ENCODE peak calls at places on chromosomes 11 and 22, in nine cellular contexts. M is neuronal stem cell; D is LHCN-M2; C is activated T-helper 1 cell treated with Interleukin-2 at 50 U/mL for 16 hours; U is astrocyte of the cerebellum; G is heart left ventricle; H is Calu3; A is activated naive CD8-positive, alpha-beta T cell treated with anti-CD3 and anti-CD28 coated beads, Interleukin-2, amount 50 U/mL, for 24 hours; O is NCI-H1092. V is an unnamed sample.

GRCh38 chr11:63619967-63620366 is 5.7 kb upstream of the PLAAT3 start:
- DNase-seq in M (no peak), D (no peak), C (no peak), U (no peak), G (no peak), H (no peak), A (no peak), O (no peak), V (no peak)

GRCh38 chr22:23276656-23277582 is 96.6 kb downstream of the BCR start:
- DNase-seq in M (no peak), D (no peak), C (no peak), U (no peak), G (no peak), H (no peak), A (no peak), O (no peak), V (no peak)

GRCh38 chr11:58676563-58677135 is 54.2 kb downstream of the CNTF start:
- DNase-seq in M (no peak), D (no peak), C (no peak), U (no peak), G (no peak), H (no peak), A (no peak), O (no peak), V (no peak)

GRCh38 chr11:114846040-114846791 is 167.9 kb downstream of the NXPE2 start:
- DNase-seq in M (no peak), D (no peak), C (no peak), U (no peak), G (peak; percentile 42), H (no peak), A (no peak), O (peak; percentile 80), V (no peak)

GRCh38 chr11:18780896-18781295 is 10.7 kb downstream of the PTPN5 start:
- DNase-seq in M (no peak), D (no peak), C (no peak), U (no peak), G (no peak), H (no peak), A (no peak), O (no peak), V (no peak)

GRCh38 chr11:21105196-21105917 is 436.0 kb downstream of the NELL1 start:
- DNase-seq in M (no peak), D (no peak), C (no peak), U (no peak), G (no peak), H (no peak), A (no peak), O (no peak), V (no peak)

GRCh38 chr11:16853266-16853665 is 114.8 kb downstream of the C11orf58 start:
- DNase-seq in M (no peak), D (no peak), C (no peak), U (no peak), G (no peak), H (no peak), A (no peak), O (no peak), V (no peak)

GRCh38 chr11:75816561-75817239 is 1.7 kb downstream of the UVRAG start:
- DNase-seq in M (no peak), D (no peak), C (no peak), U (no peak), G (no peak), H (no peak), A (no peak), O (no peak), V (no peak)

V was measured in CD4-positive, alpha-beta T cell.